ENCODE peak calls at places on chromosome 16, in four cellular contexts. One of them, this sample, is unnamed.

GRCh38 chr16:4970010-4970409 is 11.9 kb downstream of the SEC14L5 start:
- DNase-seq in vagina: no peak
- DNase-seq in adipocyte: no peak
- DNase-seq in tibial artery: no peak
- DNase-seq in this sample: no peak

GRCh38 chr16:70381604-70382342 is 35.1 kb downstream of the DDX19A start:
- DNase-seq in vagina: no peak
- DNase-seq in adipocyte: no peak
- DNase-seq in tibial artery: no peak
- DNase-seq in this sample: no peak

GRCh38 chr16:15897834-15898254 is 9.4 kb upstream of the CEP20 start:
- DNase-seq in vagina: no peak
- DNase-seq in adipocyte: peak; percentile 63
- DNase-seq in tibial artery: no peak
- DNase-seq in this sample: no peak

GRCh38 chr16:6682142-6682811 is 650.4 kb upstream of the RBFOX1 start:
- DNase-seq in vagina: no peak
- DNase-seq in adipocyte: no peak
- DNase-seq in tibial artery: no peak
- DNase-seq in this sample: peak; percentile 48

GRCh38 chr16:48865511-48865910 is 255.5 kb upstream of the N4BP1 start:
- DNase-seq in vagina: no peak
- DNase-seq in adipocyte: no peak
- DNase-seq in tibial artery: no peak
- DNase-seq in this sample: no peak

GRCh38 chr16:55502801-55503366 is 6.0 kb upstream of the LPCAT2 start:
- DNase-seq in vagina: no peak
- DNase-seq in adipocyte: peak; percentile 72
- DNase-seq in tibial artery: peak; percentile 92
- DNase-seq in this sample: peak; percentile 58

GRCh38 chr16:31471875-31472558 is at the start of gene TGFB1I1:
- DNase-seq in vagina: no peak
- DNase-seq in adipocyte: peak; percentile 90
- DNase-seq in tibial artery: peak; percentile 92
- DNase-seq in this sample: no peak

GRCh38 chr16:80441935-80442334 is 98.9 kb upstream of the DYNLRB2 start:
- DNase-seq in vagina: no peak
- DNase-seq in adipocyte: no peak
- DNase-seq in tibial artery: no peak
- DNase-seq in this sample: no peak

GRCh38 chr16:31347445-31347844 is 7.5 kb upstream of the ITGAX start:
- DNase-seq in vagina: no peak
- DNase-seq in adipocyte: no peak
- DNase-seq in tibial artery: peak; percentile 15
- DNase-seq in this sample: no peak

GRCh38 chr16:65123846-65124513 is 2.1 kb upstream of the CDH11 start:
- DNase-seq in vagina: no peak
- DNase-seq in adipocyte: peak; percentile 55
- DNase-seq in tibial artery: peak; percentile 66
- DNase-seq in this sample: no peak

GRCh38 chr16:88649924-88650748 is 717 bp downstream of the CYBA start:
- DNase-seq in vagina: no peak
- DNase-seq in adipocyte: peak; percentile 27
- DNase-seq in tibial artery: peak; percentile 71
- DNase-seq in this sample: no peak
- H3K4me1 ChIP-seq in vagina: peaks cover 27% of the 10 kb centered on the region
- H3K4me1 ChIP-seq in adipocyte: peaks cover 6% of the 10 kb centered on the region
- H3K4me1 ChIP-seq in tibial artery: peaks cover 21% of the 10 kb centered on the region
- H3K4me1 ChIP-seq in this sample: peaks cover 6% of the 10 kb centered on the region

GRCh38 chr16:50839920-50840729 is 98.2 kb downstream of the CYLD start:
- DNase-seq in vagina: peak; percentile 79
- DNase-seq in adipocyte: no peak
- DNase-seq in tibial artery: no peak
- DNase-seq in this sample: no peak
- H3K27me3 ChIP-seq in vagina: no peaks in the 10 kb centered on the region
- H3K27me3 ChIP-seq in adipocyte: peaks cover 43% of the 10 kb centered on the region
- H3K27me3 ChIP-seq in tibial artery: peaks cover 21% of the 10 kb centered on the region
- H3K27me3 ChIP-seq in this sample: no peaks in the 10 kb centered on the region

GRCh38 chr16:28125592-28125991 is 62.1 kb upstream of the GSG1L start:
- DNase-seq in vagina: no peak
- DNase-seq in adipocyte: no peak
- DNase-seq in tibial artery: no peak
- DNase-seq in this sample: no peak
- H3K36me3 ChIP-seq in vagina: no peaks in the 10 kb centered on the region
- H3K36me3 ChIP-seq in adipocyte: peaks cover 91% of the 10 kb centered on the region
- H3K36me3 ChIP-seq in tibial artery: peaks cover 98% of the 10 kb centered on the region
- H3K36me3 ChIP-seq in this sample: peaks cover 100% of the 10 kb centered on the region

DNA sequence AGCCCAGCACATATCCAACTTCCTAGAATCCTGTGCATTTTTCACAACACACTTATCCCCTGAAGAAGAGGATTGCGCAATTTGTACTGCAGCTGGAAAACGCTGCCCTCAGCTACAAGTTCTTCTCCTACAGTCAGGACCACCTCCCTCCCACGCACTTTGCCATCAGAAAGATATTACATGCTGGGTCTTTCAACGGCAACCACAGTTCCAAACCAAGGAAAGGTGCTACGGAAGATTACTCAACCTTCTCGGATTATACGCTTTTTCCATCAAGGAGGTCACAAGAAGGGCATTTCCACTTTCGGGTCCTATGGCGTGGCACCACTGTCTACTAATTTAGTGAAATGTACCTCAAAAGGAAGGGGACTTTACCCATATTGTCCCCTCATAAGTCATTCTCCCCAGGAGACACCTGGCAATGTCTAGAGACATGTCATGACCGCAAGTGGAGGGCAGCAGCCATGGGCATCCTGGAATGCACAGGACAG is 35.2 kb downstream of the USP7 start:
- DNase-seq in vagina: no peak
- DNase-seq in adipocyte: peak; percentile 69
- DNase-seq in tibial artery: no peak
- DNase-seq in this sample: no peak
- H3K4me1 ChIP-seq in vagina: peaks cover 9% of the 10 kb centered on the region
- H3K4me1 ChIP-seq in adipocyte: peaks cover 10% of the 10 kb centered on the region
- H3K4me1 ChIP-seq in tibial artery: peaks cover 4% of the 10 kb centered on the region
- H3K4me1 ChIP-seq in this sample: no peaks in the 10 kb centered on the region

DNA sequence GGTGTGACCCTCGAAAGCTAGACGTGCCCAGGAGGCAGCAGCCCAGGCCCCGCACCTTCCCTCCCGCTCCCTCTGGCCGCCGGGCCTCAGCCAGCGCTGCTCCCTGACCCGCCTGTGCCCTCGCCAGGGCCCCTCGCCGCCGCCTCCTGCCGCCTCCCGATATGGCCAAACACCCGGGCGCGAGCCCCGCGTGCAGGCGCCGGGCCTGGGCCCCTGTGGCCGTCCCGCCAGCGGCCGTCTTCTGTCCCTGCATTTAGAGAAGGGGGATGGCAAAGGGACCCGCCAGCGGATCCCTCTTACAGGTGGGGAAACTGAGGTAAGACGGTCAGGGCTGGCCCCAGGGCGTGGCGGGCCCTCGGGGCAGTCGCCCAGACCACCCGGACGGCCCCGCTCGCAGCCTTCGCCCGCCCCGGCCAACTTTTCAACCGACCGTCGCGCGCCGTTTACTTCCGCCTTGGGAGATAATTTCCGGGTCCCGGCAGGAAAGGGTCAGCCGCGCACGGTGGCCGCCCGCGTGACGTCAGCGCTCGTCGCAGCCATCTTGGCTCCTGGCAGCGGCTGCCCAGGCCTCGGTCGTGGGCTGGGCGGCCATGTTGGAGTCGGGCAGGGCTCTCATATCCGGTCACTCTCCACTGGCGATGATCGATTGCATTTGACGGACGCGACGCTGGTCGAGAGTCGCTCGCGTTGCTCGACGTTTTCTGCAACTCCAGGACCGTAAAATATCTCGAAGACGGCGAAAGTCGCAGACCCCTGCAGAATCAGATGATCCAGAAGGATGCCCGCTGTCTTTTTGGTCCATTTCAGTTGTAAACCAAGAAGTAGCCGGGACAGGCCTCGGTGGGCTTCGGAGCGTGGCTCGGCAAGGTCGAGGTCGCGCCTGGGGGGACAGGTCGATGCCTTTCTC is 7.1 kb upstream of the GNG13 start:
- DNase-seq in vagina: no peak
- DNase-seq in adipocyte: peak; percentile 92
- DNase-seq in tibial artery: peak; percentile 95
- DNase-seq in this sample: peak; percentile 95
- H3K27me3 ChIP-seq in vagina: no peaks in the 10 kb centered on the region
- H3K27me3 ChIP-seq in adipocyte: peaks cover 9% of the 10 kb centered on the region
- H3K27me3 ChIP-seq in tibial artery: peaks cover 39% of the 10 kb centered on the region
- H3K27me3 ChIP-seq in this sample: peaks cover 7% of the 10 kb centered on the region

DNA sequence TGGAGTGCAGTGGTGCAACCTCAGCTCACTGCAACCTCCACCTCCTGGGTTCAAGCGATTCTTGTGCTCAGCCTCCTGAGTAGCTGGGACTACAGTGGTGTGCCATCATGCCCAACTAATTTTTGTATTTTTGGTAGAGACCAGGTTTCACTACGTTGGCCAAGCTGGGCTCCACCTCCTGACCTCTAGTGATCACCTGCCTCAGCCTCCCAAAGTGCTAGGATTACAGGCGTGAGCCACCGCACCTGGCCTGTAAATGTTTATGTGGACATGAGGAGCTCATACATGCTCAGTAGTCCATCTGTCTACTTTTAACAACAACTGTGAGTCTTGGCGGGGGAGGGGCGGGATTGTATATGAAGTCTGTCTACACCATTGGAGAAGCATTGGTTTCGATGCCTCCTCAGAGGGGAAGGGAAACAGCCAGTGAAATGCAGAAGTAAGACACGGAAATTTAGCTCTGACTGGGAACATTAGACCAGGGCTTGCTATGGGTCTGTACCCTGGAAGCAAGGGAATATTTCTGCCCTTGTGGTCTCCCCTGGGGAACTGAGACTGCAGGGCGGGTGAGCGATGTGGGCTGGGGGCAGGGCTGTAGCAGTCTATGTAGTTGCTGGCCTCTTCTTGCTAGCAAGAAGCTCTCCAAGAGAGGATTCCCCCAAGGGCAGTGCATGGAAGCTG is 9.3 kb downstream of the NUBP1 start:
- DNase-seq in vagina: no peak
- DNase-seq in adipocyte: no peak
- DNase-seq in tibial artery: peak; percentile 84
- DNase-seq in this sample: no peak
- H3K36me3 ChIP-seq in vagina: no peaks in the 10 kb centered on the region
- H3K36me3 ChIP-seq in adipocyte: peaks cover 21% of the 10 kb centered on the region
- H3K36me3 ChIP-seq in tibial artery: peaks cover 84% of the 10 kb centered on the region
- H3K36me3 ChIP-seq in this sample: no peaks in the 10 kb centered on the region

GRCh38 chr16:82252582-82252981 is 82.6 kb upstream of the MPHOSPH6 start:
- DNase-seq in vagina: no peak
- DNase-seq in adipocyte: no peak
- DNase-seq in tibial artery: no peak
- DNase-seq in this sample: no peak

GRCh38 chr16:82248257-82248656 is 78.2 kb upstream of the MPHOSPH6 start:
- DNase-seq in vagina: no peak
- DNase-seq in adipocyte: no peak
- DNase-seq in tibial artery: no peak
- DNase-seq in this sample: no peak

GRCh38 chr16:82248677-82249076 is 78.7 kb upstream of the MPHOSPH6 start:
- DNase-seq in vagina: no peak
- DNase-seq in adipocyte: no peak
- DNase-seq in tibial artery: no peak
- DNase-seq in this sample: no peak
- H3K4me1 ChIP-seq in vagina: no peaks in the 10 kb centered on the region
- H3K4me1 ChIP-seq in adipocyte: no peaks in the 10 kb centered on the region
- H3K4me1 ChIP-seq in tibial artery: no peaks in the 10 kb centered on the region
- H3K4me1 ChIP-seq in this sample: no peaks in the 10 kb centered on the region